ENCODE peak calls at places on chromosomes 16 and 17, in ten cellular contexts. I, F, A, K, C, S, H, X, Y and M are unnamed samples.

GRCh38 chr17:5516060-5516792 is 29.9 kb downstream of the MIS12 start:
- DNase-seq in I (no peak), F (no peak), A (peak), K (peak), C (no peak), S (no peak), H (no peak), X (no peak), Y (no peak), M (no peak)

GRCh38 chr16:17083628-17084027 is 387.1 kb downstream of the XYLT1 start:
- DNase-seq in I (no peak), F (no peak), A (no peak), K (no peak), C (no peak), S (no peak), H (no peak), X (no peak), Y (no peak), M (no peak)

GRCh38 chr17:45225051-45225700 is 3.5 kb downstream of the FMNL1 start:
- DNase-seq in I (no peak), F (no peak), A (no peak), K (peak), C (no peak), S (no peak), H (no peak), X (no peak), Y (no peak), M (peak)

GRCh38 chr16:50745940-50746339 is 4.1 kb downstream of the CYLD start:
- DNase-seq in I (no peak), F (no peak), A (no peak), K (no peak), C (no peak), S (no peak), H (no peak), X (no peak), Y (no peak), M (no peak)

GRCh38 chr17:47700471-47701449 is 6.8 kb downstream of the TBKBP1 start:
- DNase-seq in I (no peak), F (no peak), A (no peak), K (no peak), C (no peak), S (peak), H (no peak), X (no peak), Y (no peak), M (no peak)

GRCh38 chr16:67713647-67714273 is 5.4 kb downstream of the GFOD2 start:
- DNase-seq in I (no peak), F (no peak), A (no peak), K (no peak), C (no peak), S (no peak), H (no peak), X (no peak), Y (no peak), M (peak)

GRCh38 chr17:82351254-82351712 is 7.8 kb upstream of the TEX19 start:
- DNase-seq in I (no peak), F (no peak), A (no peak), K (no peak), C (no peak), S (no peak), H (no peak), X (no peak), Y (no peak), M (no peak)

GRCh38 chr17:78381601-78382168 is 3.2 kb downstream of the PGS1 start:
- DNase-seq in I (no peak), F (no peak), A (peak), K (peak), C (no peak), S (no peak), H (no peak), X (no peak), Y (no peak), M (peak)

GRCh38 chr17:80173916-80174315 is 4.1 kb downstream of the CARD14 start:
- DNase-seq in I (no peak), F (no peak), A (no peak), K (no peak), C (no peak), S (no peak), H (no peak), X (no peak), Y (no peak), M (no peak)

GRCh38 chr17:68378202-68379149 is 78.8 kb downstream of the WIPI1 start:
- DNase-seq in I (no peak), F (no peak), A (peak), K (no peak), C (peak), S (peak), H (no peak), X (peak), Y (peak), M (peak)

GRCh38 chr16:87572959-87573358 is 29.3 kb upstream of the JPH3 start:
- DNase-seq in I (no peak), F (no peak), A (no peak), K (no peak), C (no peak), S (no peak), H (no peak), X (no peak), Y (no peak), M (no peak)

GRCh38 chr16:49492090-49492801 is 118.6 kb downstream of the C16orf78 start:
- DNase-seq in I (no peak), F (no peak), A (no peak), K (peak), C (peak), S (peak), H (no peak), X (peak), Y (no peak), M (no peak)

GRCh38 chr17:58783380-58783779 is 27.7 kb downstream of the PPM1E start:
- DNase-seq in I (no peak), F (peak), A (no peak), K (no peak), C (peak), S (no peak), H (no peak), X (no peak), Y (no peak), M (no peak)

GRCh38 chr17:37744961-37745800 is at the start of gene HNF1B:
- DNase-seq in I (no peak), F (no peak), A (no peak), K (no peak), C (no peak), S (no peak), H (no peak), X (no peak), Y (no peak), M (no peak)

GRCh38 chr16:57764341-57765159 is 29.0 kb downstream of the KATNB1 start:
- DNase-seq in I (no peak), F (no peak), A (peak), K (no peak), C (no peak), S (no peak), H (no peak), X (no peak), Y (no peak), M (peak)

GRCh38 chr17:68840073-68840472 is 115.1 kb downstream of the ABCA8 start:
- DNase-seq in I (no peak), F (no peak), A (no peak), K (no peak), C (no peak), S (no peak), H (no peak), X (no peak), Y (no peak), M (no peak)

GRCh38 chr17:60908324-60908723 is 230.7 kb downstream of the BCAS3 start:
- DNase-seq in I (no peak), F (no peak), A (no peak), K (no peak), C (no peak), S (no peak), H (no peak), X (no peak), Y (no peak), M (no peak)

GRCh38 chr17:46063239-46063638 is 64.2 kb downstream of the STH start:
- DNase-seq in I (no peak), F (no peak), A (peak), K (no peak), C (no peak), S (no peak), H (no peak), X (no peak), Y (no peak), M (no peak)

GRCh38 chr17:75475851-75476250 is 19.4 kb downstream of the TMEM94 start:
- DNase-seq in I (no peak), F (no peak), A (no peak), K (no peak), C (no peak), S (no peak), H (no peak), X (no peak), Y (no peak), M (no peak)

GRCh38 chr16:30658731-30659506 is 688 bp downstream of the FBRS start:
- DNase-seq in I (no peak), F (peak), A (peak), K (peak), C (peak), S (peak), H (peak), X (peak), Y (peak), M (peak)

GRCh38 chr17:56699186-56699895 is 105.8 kb downstream of the NOG start:
- DNase-seq in I (no peak), F (peak), A (peak), K (no peak), C (no peak), S (peak), H (no peak), X (peak), Y (no peak), M (no peak)

GRCh38 chr16:970766-971581 is at the start of gene LMF1:
- DNase-seq in I (peak), F (peak), A (peak), K (peak), C (peak), S (peak), H (peak), X (peak), Y (peak), M (peak)

GRCh38 chr17:55394357-55395021 is 27.1 kb downstream of the MMD start:
- DNase-seq in I (no peak), F (no peak), A (no peak), K (peak), C (no peak), S (no peak), H (no peak), X (peak), Y (no peak), M (no peak)

GRCh38 chr16:81004646-81005353 is 1.9 kb downstream of the CMC2 start:
- DNase-seq in I (no peak), F (peak), A (peak), K (peak), C (peak), S (no peak), H (no peak), X (peak), Y (peak), M (peak)

GRCh38 chr16:74768239-74768638 is 6.4 kb downstream of the FA2H start:
- DNase-seq in I (no peak), F (no peak), A (no peak), K (no peak), C (no peak), S (no peak), H (no peak), X (no peak), Y (no peak), M (no peak)

GRCh38 chr16:46658925-46659324 is 30.1 kb downstream of the VPS35 start:
- DNase-seq in I (no peak), F (no peak), A (no peak), K (peak), C (no peak), S (no peak), H (no peak), X (peak), Y (no peak), M (peak)

GRCh38 chr16:30758988-30759461 is 2.8 kb downstream of the CFAP119 start:
- DNase-seq in I (no peak), F (no peak), A (no peak), K (peak), C (no peak), S (no peak), H (no peak), X (peak), Y (no peak), M (peak)

GRCh38 chr17:17837966-17838962 is 1.5 kb upstream of the SREBF1 start:
- DNase-seq in I (no peak), F (no peak), A (peak), K (peak), C (no peak), S (no peak), H (peak), X (peak), Y (peak), M (no peak)

GRCh38 chr17:42042598-42043319 is 7.6 kb downstream of the C17orf113 start:
- DNase-seq in I (no peak), F (no peak), A (no peak), K (no peak), C (no peak), S (no peak), H (no peak), X (no peak), Y (no peak), M (no peak)